ENCODE peak calls at places on chromosome 5, in seven cellular contexts. L, W, A, B, Z, M and C are unnamed samples. For H3K27me3, the result is how much of the 10 kb centered on the place peaks cover.

GRCh38 chr5:135012951-135013391 is 21.1 kb downstream of the PITX1 start:
- DNase-seq in L (no peak), W (no peak), A (no peak), B (no peak), Z (no peak), M (no peak), C (peak)

GRCh38 chr5:126998201-126998631 is 32.1 kb downstream of the MARCHF3 start:
- DNase-seq in L (no peak), W (no peak), A (peak), B (no peak), Z (no peak), M (no peak), C (peak)

GRCh38 chr5:12269164-12269563 is 364.9 kb upstream of the CTNND2 start:
- DNase-seq in L (no peak), W (no peak), A (no peak), B (no peak), Z (no peak), M (no peak), C (no peak)

GRCh38 chr5:173831196-173831914 is 56.8 kb upstream of the CPEB4 start:
- DNase-seq in L (no peak), W (no peak), A (no peak), B (no peak), Z (no peak), M (no peak), C (peak)

GRCh38 chr5:37847978-37848425 is 8.2 kb upstream of the GDNF start:
- DNase-seq in L (no peak), W (peak), A (peak), B (no peak), Z (no peak), M (no peak), C (peak)

GRCh38 chr5:131264453-131265200 is 774 bp downstream of the CDC42SE2 start:
- DNase-seq in L (peak), W (peak), A (peak), B (peak), Z (peak), M (peak), C (peak)

GRCh38 chr5:107619781-107620180 is 51.0 kb downstream of the EFNA5 start:
- DNase-seq in L (no peak), W (no peak), A (no peak), B (no peak), Z (no peak), M (no peak), C (no peak)

GRCh38 chr5:138444774-138445546 is 6.1 kb downstream of the REEP2 start:
- DNase-seq in L (no peak), W (no peak), A (no peak), B (no peak), Z (no peak), M (no peak), C (no peak)

GRCh38 chr5:10420926-10421325 is 20.8 kb upstream of the ROPN1L start:
- DNase-seq in L (no peak), W (no peak), A (no peak), B (no peak), Z (no peak), M (no peak), C (no peak)

GRCh38 chr5:181181650-181182565 is 23.1 kb downstream of the TRIM7 start:
- DNase-seq in L (peak), W (peak), A (peak), B (peak), Z (peak), M (peak), C (peak)

GRCh38 chr5:71563161-71563560 is 24.0 kb upstream of the MCCC2 start:
- DNase-seq in L (no peak), W (no peak), A (no peak), B (no peak), Z (no peak), M (no peak), C (no peak)

GRCh38 chr5:157459715-157460599 is at the start of gene NIPAL4:
- DNase-seq in L (peak), W (no peak), A (no peak), B (no peak), Z (peak), M (no peak), C (peak)

GRCh38 chr5:111512026-111512405 is 319 bp downstream of the STARD4 start:
- DNase-seq in L (no peak), W (no peak), A (peak), B (peak), Z (no peak), M (no peak), C (no peak)

GRCh38 chr5:16120579-16120978 is 59.0 kb downstream of the MARCHF11 start:
- DNase-seq in L (no peak), W (no peak), A (no peak), B (no peak), Z (no peak), M (no peak), C (no peak)

GRCh38 chr5:53019320-53019719 is 30.2 kb downstream of the ITGA2 start:
- DNase-seq in L (no peak), W (peak), A (no peak), B (no peak), Z (no peak), M (no peak), C (no peak)

GRCh38 chr5:43232943-43233833 is 41.2 kb downstream of the NIM1K start:
- DNase-seq in L (no peak), W (no peak), A (peak), B (no peak), Z (no peak), M (no peak), C (no peak)

GRCh38 chr5:179765400-179765799 is 28.4 kb upstream of the LTC4S start:
- DNase-seq in L (peak), W (peak), A (no peak), B (no peak), Z (no peak), M (no peak), C (no peak)

GRCh38 chr5:35393901-35394300 is 163.6 kb upstream of the PRLR start:
- DNase-seq in L (no peak), W (no peak), A (no peak), B (no peak), Z (no peak), M (no peak), C (no peak)

GRCh38 chr5:91983869-91984268 is 600.8 kb upstream of the ARRDC3 start:
- DNase-seq in L (no peak), W (no peak), A (no peak), B (no peak), Z (no peak), M (no peak), C (no peak)

GRCh38 chr5:153135416-153135815 is 355.1 kb upstream of the GRIA1 start:
- DNase-seq in L (no peak), W (no peak), A (no peak), B (no peak), Z (no peak), M (no peak), C (no peak)

GRCh38 chr5:124561451-124561850 is 185.0 kb downstream of the ZNF608 start:
- DNase-seq in L (no peak), W (no peak), A (no peak), B (no peak), Z (no peak), M (no peak), C (no peak)

GRCh38 chr5:75716715-75717081 is 539 bp downstream of the POC5 start:
- DNase-seq in L (peak), W (no peak), A (no peak), B (no peak), Z (no peak), M (no peak), C (no peak)

GRCh38 chr5:25641140-25641539 is 996.4 kb upstream of the CDH10 start:
- DNase-seq in L (no peak), W (no peak), A (no peak), B (no peak), Z (no peak), M (no peak), C (no peak)

GRCh38 chr5:127076730-127077129 is 3.4 kb upstream of the C5orf63 start:
- DNase-seq in L (no peak), W (peak), A (no peak), B (no peak), Z (no peak), M (no peak), C (no peak)

GRCh38 chr5:172165465-172165864 is 22.6 kb downstream of the STK10 start:
- DNase-seq in L (no peak), W (no peak), A (no peak), B (no peak), Z (no peak), M (no peak), C (no peak)

GRCh38 chr5:150081541-150082283 is 4.6 kb downstream of the CSF1R start:
- DNase-seq in L (peak), W (peak), A (no peak), B (peak), Z (peak), M (peak), C (peak)

GRCh38 chr5:144028644-144029043 is 141.8 kb downstream of the YIPF5 start:
- DNase-seq in L (no peak), W (peak), A (no peak), B (no peak), Z (no peak), M (no peak), C (no peak)

GRCh38 chr5:148012806-148013205 is 51.0 kb upstream of the SPINK5 start:
- DNase-seq in L (no peak), W (no peak), A (no peak), B (no peak), Z (no peak), M (no peak), C (no peak)

GRCh38 chr5:129511291-129511690 is 51.2 kb downstream of the ADAMTS19 start:
- DNase-seq in L (no peak), W (no peak), A (no peak), B (no peak), Z (no peak), M (no peak), C (no peak)

GRCh38 chr5:14492341-14492964 is 89.1 kb upstream of the OTULINL start:
- DNase-seq in L (no peak), W (no peak), A (no peak), B (no peak), Z (no peak), M (no peak), C (no peak)
- H3K4me3 ChIP-seq in L (no peak), W (no peak), A (no peak), B (no peak), Z (no peak), M (no peak), C (no peak)

DNA sequence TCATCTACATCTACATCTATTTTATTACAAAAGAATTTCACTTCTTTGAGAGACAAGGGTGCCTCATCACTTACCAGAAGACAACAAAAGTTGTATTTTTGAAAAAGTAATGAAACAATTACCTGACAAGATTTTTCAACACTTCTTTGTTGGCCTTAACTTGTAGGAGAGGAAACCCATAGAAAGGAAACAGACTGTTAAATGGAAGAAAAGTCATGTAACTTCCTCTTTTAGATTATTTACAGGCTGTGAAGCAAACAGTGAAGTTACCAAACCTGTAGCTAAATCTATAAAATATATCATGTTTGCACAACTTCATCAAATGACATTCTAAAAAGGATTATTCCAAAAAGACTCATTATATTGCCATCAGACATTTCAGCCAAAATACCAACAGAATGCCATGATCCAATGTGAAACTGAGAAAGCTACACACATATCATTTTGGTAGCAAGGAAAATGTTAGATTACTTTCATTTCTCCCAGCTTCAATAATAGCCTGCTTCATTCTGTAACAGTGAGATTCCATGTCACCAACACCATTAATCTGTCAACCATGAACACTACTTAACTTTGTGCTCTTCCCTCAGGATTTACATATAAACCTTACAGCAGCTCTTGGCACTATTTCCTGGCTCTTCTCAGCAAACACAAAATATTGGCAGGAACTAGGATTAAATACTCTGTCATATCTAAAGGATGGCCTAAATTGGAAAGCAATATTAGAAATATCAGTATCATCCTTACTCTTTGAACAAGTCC is 122.5 kb downstream of the MCTP1 start:
- DNase-seq in L (no peak), W (peak), A (no peak), B (no peak), Z (no peak), M (no peak), C (no peak)
- H3K27me3 ChIP-seq in L (under half), W (under half), A (under half), B (under half), Z (under half), M (under half), C (under half)

DNA sequence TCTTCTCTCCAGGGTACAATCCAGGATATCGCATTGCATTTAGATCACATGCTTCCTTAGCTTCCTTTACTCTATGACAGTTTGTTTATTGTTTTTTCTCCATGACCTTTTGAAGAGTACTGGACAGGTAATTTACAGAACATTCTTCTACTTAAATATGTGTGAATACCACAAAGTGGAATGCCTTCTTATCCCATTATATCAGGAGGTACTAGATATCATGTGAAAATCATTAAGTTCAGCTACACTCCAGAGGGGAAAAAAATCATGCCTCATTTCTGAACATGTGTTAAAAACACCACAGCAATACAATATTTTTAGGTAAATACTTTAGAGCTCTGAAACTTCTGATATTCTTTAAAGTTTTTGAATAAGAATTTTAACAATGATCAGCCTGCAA is 776.7 kb upstream of the CDH9 start:
- DNase-seq in L (no peak), W (no peak), A (no peak), B (no peak), Z (no peak), M (no peak), C (no peak)
- H3K27ac ChIP-seq in L (no peak), W (no peak), A (no peak), B (no peak), Z (no peak), M (no peak), C (no peak)

DNA sequence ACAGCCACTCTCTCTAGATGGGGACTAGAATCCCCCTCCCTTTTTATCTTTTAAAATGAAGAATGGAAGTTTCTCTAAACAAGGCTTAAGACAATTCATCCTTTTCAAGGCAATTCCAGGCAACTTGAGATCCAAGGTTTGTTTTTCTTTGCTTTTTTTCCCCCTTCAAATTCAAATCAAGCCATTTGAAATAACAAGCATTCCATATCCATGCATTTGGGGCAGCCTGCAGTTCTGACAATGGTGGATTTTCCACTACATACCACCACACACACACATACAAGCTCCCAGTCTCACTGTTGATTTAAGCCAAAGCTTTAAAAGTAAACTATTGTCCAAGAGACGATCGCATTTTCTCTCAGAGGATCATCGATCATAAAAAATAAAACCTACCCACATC is 424 bp downstream of the INSYN2B start:
- DNase-seq in L (no peak), W (no peak), A (no peak), B (no peak), Z (no peak), M (no peak), C (no peak)
- H3K4me3 ChIP-seq in L (no peak), W (peak), A (no peak), B (no peak), Z (no peak), M (no peak), C (peak)

GRCh38 chr5:176864755-176865154 is 34.4 kb downstream of the HK3 start:
- DNase-seq in L (no peak), W (no peak), A (no peak), B (no peak), Z (no peak), M (no peak), C (no peak)

GRCh38 chr5:176863765-176864098 is 35.4 kb downstream of the HK3 start:
- DNase-seq in L (no peak), W (no peak), A (no peak), B (no peak), Z (no peak), M (no peak), C (no peak)

GRCh38 chr5:176868126-176868525 is 31.0 kb downstream of the HK3 start:
- DNase-seq in L (no peak), W (no peak), A (no peak), B (no peak), Z (no peak), M (no peak), C (no peak)

GRCh38 chr5:176866913-176867312 is 32.2 kb downstream of the HK3 start:
- DNase-seq in L (no peak), W (no peak), A (no peak), B (no peak), Z (no peak), M (no peak), C (peak)

DNA sequence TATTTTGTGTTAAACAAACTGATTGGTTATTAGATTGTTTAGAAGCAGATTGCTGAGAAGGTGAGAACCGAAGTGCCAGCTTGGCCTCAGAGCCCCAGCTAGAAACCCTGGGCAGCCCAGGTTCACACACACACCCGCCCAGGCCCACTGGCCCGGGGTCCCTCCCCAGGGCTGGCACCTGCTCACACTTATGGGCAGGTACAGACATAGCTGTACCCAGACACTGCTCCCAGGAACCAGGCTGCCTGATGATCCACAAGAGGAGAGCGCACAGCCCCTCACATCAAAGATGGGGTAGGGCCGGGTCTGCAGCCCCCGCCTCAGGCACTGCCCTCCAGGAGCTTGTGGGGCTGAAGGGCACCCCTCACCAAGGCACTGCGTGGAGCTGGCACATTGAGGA is 33.2 kb downstream of the HK3 start:
- DNase-seq in L (no peak), W (no peak), A (no peak), B (no peak), Z (no peak), M (no peak), C (no peak)
- H3K27me3 ChIP-seq in L (under half), W (under half), A (half or more), B (under half), Z (half or more), M (under half), C (under half)

GRCh38 chr5:55923177-55923872 is 71.4 kb downstream of the IL6ST start:
- DNase-seq in L (no peak), W (peak), A (peak), B (no peak), Z (no peak), M (peak), C (peak)
- H3K27ac ChIP-seq in L (no peak), W (peak), A (no peak), B (no peak), Z (no peak), M (no peak), C (no peak)

GRCh38 chr5:81233080-81233634 is at the start of gene CKMT2:
- DNase-seq in L (peak), W (peak), A (no peak), B (peak), Z (peak), M (no peak), C (peak)
- H3K4me3 ChIP-seq in L (peak), W (no peak), A (no peak), B (peak), Z (peak), M (no peak), C (peak)